ENCODE peak calls at places on chromosomes 13 and 19, in nine cellular contexts. Y, H, D, F, T, N, P, S and A are unnamed samples.

GRCh38 chr13:44758595-44759221 is 182.6 kb upstream of the TSC22D1 start:
- DNase-seq in D (no peak), S (no peak), T (no peak), Y (peak), P (peak), N (peak), H (peak), F (no peak), A (no peak)

GRCh38 chr13:31008400-31009115 is 76.1 kb downstream of the TEX26 start:
- DNase-seq in P (peak), N (no peak), S (no peak), F (no peak), Y (no peak), D (no peak), T (no peak), H (no peak), A (no peak)

GRCh38 chr19:42226886-42227285 is 6.8 kb downstream of the ZNF526 start:
- DNase-seq in S (no peak), D (no peak), H (peak), F (no peak), P (peak), Y (no peak), T (no peak), N (no peak), A (no peak)

GRCh38 chr19:4582980-4583842 is 23.7 kb upstream of the SEMA6B start:
- DNase-seq in F (no peak), H (no peak), T (no peak), Y (peak), P (no peak), N (no peak), S (no peak), D (no peak), A (no peak)

GRCh38 chr19:39474139-39474620 is 6.5 kb upstream of the TIMM50 start:
- DNase-seq in P (peak), F (no peak), H (no peak), Y (peak), T (peak), S (peak), D (peak), N (no peak), A (peak)

GRCh38 chr13:80040219-80040976 is 300.5 kb downstream of the SPRY2 start:
- DNase-seq in T (no peak), P (peak), N (peak), D (no peak), S (no peak), H (peak), Y (peak), F (no peak), A (no peak)

GRCh38 chr19:1490020-1490310 is 185 bp downstream of the PCSK4 start:
- DNase-seq in T (no peak), H (no peak), N (no peak), Y (no peak), P (no peak), D (no peak), S (no peak), F (no peak), A (no peak)

GRCh38 chr19:44530777-44531176 is 1.3 kb upstream of the CEACAM20 start:
- DNase-seq in N (no peak), S (no peak), T (no peak), H (peak), Y (no peak), F (no peak), D (no peak), P (peak), A (no peak)

GRCh38 chr19:5246554-5247155 is 94.0 kb downstream of the PTPRS start:
- DNase-seq in N (no peak), T (no peak), H (no peak), Y (no peak), S (no peak), F (no peak), P (no peak), D (no peak), A (no peak)

GRCh38 chr13:35824825-35825224 is 306.4 kb downstream of the DCLK1 start:
- DNase-seq in F (no peak), D (no peak), N (no peak), Y (no peak), P (no peak), H (no peak), T (no peak), S (no peak), A (no peak)

GRCh38 chr19:17648097-17648660 is 40.0 kb downstream of the UNC13A start:
- DNase-seq in H (no peak), F (no peak), S (no peak), T (no peak), Y (no peak), D (no peak), P (no peak), N (no peak), A (no peak)

GRCh38 chr19:45497791-45498190 is 452 bp upstream of the PPM1N start:
- DNase-seq in T (no peak), D (no peak), F (no peak), H (no peak), Y (no peak), S (no peak), N (no peak), P (no peak), A (no peak)

GRCh38 chr19:38055040-38055439 is 148.0 kb downstream of the SIPA1L3 start:
- DNase-seq in Y (no peak), D (no peak), F (no peak), S (peak), N (no peak), H (no peak), P (no peak), T (no peak), A (no peak)

GRCh38 chr19:12974301-12975220 is 5.2 kb downstream of the DAND5 start:
- DNase-seq in N (no peak), T (no peak), D (no peak), H (no peak), P (no peak), S (no peak), F (no peak), Y (no peak), A (no peak)

GRCh38 chr13:72651196-72651595 is 76.2 kb downstream of the MZT1 start:
- DNase-seq in N (no peak), P (no peak), D (no peak), T (no peak), S (no peak), F (no peak), H (peak), Y (peak), A (no peak)

GRCh38 chr19:9309139-9309973 is at the start of gene ZNF699:
- DNase-seq in T (peak), Y (peak), H (peak), N (peak), F (peak), D (peak), P (peak), S (peak), A (peak)

GRCh38 chr13:95509521-95510315 is 42.8 kb upstream of the CLDN10 start:
- DNase-seq in T (no peak), H (peak), Y (no peak), D (no peak), F (peak), P (peak), S (no peak), N (no peak), A (no peak)

GRCh38 chr19:16899566-16900075 is 10.8 kb downstream of the F2RL3 start:
- DNase-seq in F (no peak), H (peak), S (peak), Y (peak), D (no peak), N (no peak), P (peak), T (no peak), A (no peak)

GRCh38 chr19:41935781-41936415 is 7.6 kb upstream of the ERFL start:
- DNase-seq in Y (no peak), P (no peak), H (no peak), S (no peak), F (no peak), D (no peak), N (no peak), T (no peak), A (no peak)

GRCh38 chr13:100898431-100898830 is 223.8 kb upstream of the TMTC4 start:
- DNase-seq in T (no peak), P (no peak), N (no peak), H (no peak), Y (no peak), D (no peak), S (no peak), F (no peak), A (no peak)

GRCh38 chr19:46124638-46125115 is at the start of gene IGFL3:
- DNase-seq in D (no peak), P (peak), H (no peak), N (peak), S (no peak), T (no peak), Y (no peak), F (no peak), A (no peak)

GRCh38 chr13:112652512-112653458 is 37.1 kb upstream of the ATP11A start:
- DNase-seq in T (no peak), P (no peak), D (no peak), H (no peak), Y (peak), S (no peak), F (no peak), N (no peak), A (no peak)

GRCh38 chr13:97849305-97849704 is 104.2 kb upstream of the IPO5 start:
- DNase-seq in Y (peak), F (no peak), P (peak), T (no peak), N (no peak), D (no peak), H (peak), S (no peak), A (no peak)

GRCh38 chr13:49635599-49636433 is 7.5 kb downstream of the ARL11 start:
- DNase-seq in P (peak), D (no peak), N (no peak), S (no peak), H (no peak), T (no peak), F (no peak), Y (no peak), A (no peak)